ENCODE peak calls at places on chromosomes 2 and 18, in nine cellular contexts. C, L, Y, S, G, N, E, O and T are unnamed samples.

GRCh38 chr18:36809590-36810381 is 19.0 kb downstream of the TPGS2 start:
- DNase-seq in Y (peak; percentile 72), C (no peak), N (peak; percentile 32), S (peak; percentile 41), L (peak; percentile 79), O (peak; percentile 73), G (peak; percentile 69), E (peak; percentile 32), T (peak; percentile 83)

GRCh38 chr18:55275042-55275897 is 312.7 kb downstream of the TCF4 start:
- DNase-seq in S (peak; percentile 17), N (no peak), G (peak; percentile 1), Y (peak; percentile 77), E (peak; percentile 33), L (peak; percentile 82), C (peak; percentile 73), O (peak; percentile 86), T (no peak)

GRCh38 chr18:56451188-56451587 is 187.2 kb downstream of the TXNL1 start:
- DNase-seq in N (no peak), C (no peak), G (no peak), Y (no peak), O (no peak), E (no peak), S (no peak), L (peak; percentile 9), T (no peak)

GRCh38 chr2:120423167-120423943 is 77.4 kb downstream of the INHBB start:
- DNase-seq in O (peak; percentile 25), C (no peak), L (no peak), S (no peak), Y (no peak), G (no peak), N (no peak), E (no peak), T (no peak)

GRCh38 chr2:53091183-53091582 is 676.4 kb upstream of the CHAC2 start:
- DNase-seq in G (no peak), O (peak; percentile 3), Y (no peak), L (no peak), N (no peak), E (no peak), S (no peak), C (no peak), T (no peak)

GRCh38 chr2:45244928-45245327 is 235.7 kb upstream of the SIX2 start:
- DNase-seq in L (peak; percentile 63), S (no peak), N (no peak), O (no peak), E (no peak), G (no peak), C (no peak), Y (no peak), T (no peak)

GRCh38 chr2:26691881-26692813 is at the start of gene KCNK3:
- DNase-seq in O (peak; percentile 28), N (peak; percentile 25), E (peak; percentile 62), L (peak; percentile 25), C (peak; percentile 48), Y (peak; percentile 7), G (no peak), S (no peak), T (peak; percentile 86)

GRCh38 chr18:32472841-32473240 is 2.2 kb upstream of the GAREM1 start:
- DNase-seq in O (no peak), Y (no peak), S (no peak), C (no peak), G (no peak), N (no peak), L (no peak), E (no peak), T (no peak)

GRCh38 chr2:106555053-106555452 is 67.9 kb downstream of the CD8B2 start:
- DNase-seq in L (no peak), N (no peak), S (no peak), Y (no peak), O (no peak), C (no peak), G (no peak), E (no peak), T (no peak)

GRCh38 chr2:185132501-185133041 is 534.2 kb downstream of the ZNF804A start:
- DNase-seq in L (no peak), C (no peak), S (no peak), N (no peak), E (no peak), Y (no peak), O (no peak), G (no peak), T (no peak)

GRCh38 chr2:47041891-47042684 is 113.0 kb downstream of the STPG4 start:
- DNase-seq in E (no peak), O (no peak), Y (no peak), S (peak; percentile 24), N (no peak), L (no peak), C (no peak), G (no peak), T (no peak)

GRCh38 chr2:242059566-242059965 is 190.0 kb downstream of the RTP5 start:
- DNase-seq in C (no peak), E (no peak), S (no peak), L (no peak), G (no peak), Y (no peak), N (no peak), O (no peak), T (no peak)

GRCh38 chr2:70851704-70852103 is 16.1 kb upstream of the CD207 start:
- DNase-seq in E (no peak), S (no peak), C (no peak), G (peak; percentile 24), N (peak; percentile 43), Y (no peak), L (no peak), O (no peak), T (no peak)

GRCh38 chr2:53445376-53446072 is 322.1 kb upstream of the CHAC2 start:
- DNase-seq in N (peak; percentile 19), S (no peak), Y (peak; percentile 48), C (no peak), O (peak; percentile 22), G (no peak), L (peak; percentile 74), E (no peak), T (peak; percentile 17)

GRCh38 chr2:112187805-112188596 is 49.8 kb downstream of the FBLN7 start:
- DNase-seq in G (no peak), E (no peak), Y (no peak), C (no peak), L (no peak), N (peak; percentile 86), O (peak; percentile 37), S (no peak), T (no peak)

GRCh38 chr2:37323770-37324535 is 680 bp downstream of the PRKD3 start:
- DNase-seq in G (no peak), S (peak; percentile 67), L (peak; percentile 31), Y (peak; percentile 50), E (peak; percentile 35), O (peak; percentile 49), C (no peak), N (peak; percentile 31), T (peak; percentile 44)

GRCh38 chr2:182761903-182762302 is 45.8 kb downstream of the DNAJC10 start:
- DNase-seq in G (no peak), E (no peak), N (no peak), O (no peak), Y (peak; percentile 35), L (peak; percentile 37), C (no peak), S (no peak), T (no peak)

GRCh38 chr2:64419591-64420165 is 34.3 kb upstream of the LGALSL start:
- DNase-seq in S (no peak), O (peak; percentile 45), C (no peak), Y (no peak), G (no peak), N (no peak), E (no peak), L (no peak), T (no peak)

GRCh38 chr2:47214990-47215389 is 59.9 kb upstream of the STPG4 start:
- DNase-seq in O (no peak), E (no peak), S (no peak), L (no peak), Y (no peak), G (no peak), N (no peak), C (no peak), T (peak; percentile 3)

GRCh38 chr2:75519843-75520242 is 40.9 kb downstream of the EVA1A start:
- DNase-seq in G (no peak), E (no peak), O (no peak), C (no peak), N (no peak), S (no peak), Y (no peak), L (no peak), T (no peak)

GRCh38 chr2:188852752-188853151 is 121.4 kb upstream of the COL3A1 start:
- DNase-seq in G (no peak), E (no peak), C (no peak), L (peak; percentile 37), S (no peak), N (no peak), Y (no peak), O (peak; percentile 8), T (no peak)

GRCh38 chr2:191441761-191442160 is 196.6 kb downstream of the MYO1B start:
- DNase-seq in O (no peak), N (no peak), L (peak; percentile 27), G (no peak), C (no peak), Y (no peak), S (no peak), E (no peak), T (peak; percentile 12)

GRCh38 chr2:169715379-169716228 is 18.0 kb upstream of the KLHL23 start:
- DNase-seq in Y (peak; percentile 42), S (peak; percentile 73), E (no peak), O (peak; percentile 54), N (no peak), L (peak; percentile 41), C (no peak), G (no peak), T (peak; percentile 39)

GRCh38 chr2:46345775-46346174 is 48.6 kb downstream of the EPAS1 start:
- DNase-seq in G (no peak), E (no peak), Y (no peak), N (no peak), S (no peak), C (no peak), O (no peak), L (no peak), T (no peak)

GRCh38 chr2:144325086-144325485 is 194.8 kb downstream of the ZEB2 start:
- DNase-seq in E (no peak), O (no peak), N (peak; percentile 52), G (no peak), Y (peak; percentile 49), S (no peak), L (no peak), C (no peak), T (no peak)

GRCh38 chr2:227267406-227268115 is 57.5 kb upstream of the MFF start:
- DNase-seq in N (no peak), C (peak; percentile 19), Y (no peak), S (no peak), G (no peak), O (peak; percentile 68), E (peak; percentile 14), L (no peak), T (no peak)

GRCh38 chr2:86622878-86623548 is 652 bp downstream of the RNF103 start:
- DNase-seq in Y (peak; percentile 25), C (peak; percentile 62), E (peak; percentile 62), L (no peak), S (peak; percentile 54), N (peak; percentile 48), O (no peak), G (peak; percentile 43), T (peak; percentile 81)

GRCh38 chr2:27407798-27408491 is 1.4 kb downstream of the PPM1G start:
- DNase-seq in O (peak; percentile 65), S (peak; percentile 72), C (no peak), Y (peak; percentile 54), L (peak; percentile 73), G (no peak), N (no peak), E (no peak), T (peak; percentile 70)

GRCh38 chr18:7892556-7892955 is 325.4 kb downstream of the PTPRM start:
- DNase-seq in L (no peak), N (no peak), E (no peak), S (no peak), C (no peak), Y (no peak), O (no peak), G (no peak), T (no peak)

GRCh38 chr2:240925576-240926515 is 19.7 kb downstream of the CROCC2 start:
- DNase-seq in Y (no peak), S (no peak), E (peak; percentile 4), N (no peak), C (peak; percentile 6), O (no peak), L (no peak), G (no peak), T (no peak)